ENCODE peak calls at places on chromosome 7, in five cellular contexts. P, I, T, Z and F are unnamed samples.

GRCh38 chr7:139252451-139252850 is 21.4 kb downstream of the UBN2 start:
- DNase-seq in I (no peak), Z (no peak), T (no peak), P (no peak), F (no peak)

GRCh38 chr7:105267244-105267643 is 121.5 kb downstream of the SRPK2 start:
- DNase-seq in I (no peak), T (no peak), Z (no peak), P (no peak), F (no peak)

GRCh38 chr7:2116903-2117680 is 115.7 kb downstream of the MAD1L1 start:
- DNase-seq in P (peak), Z (no peak), T (peak), I (no peak), F (no peak)

GRCh38 chr7:158000160-158000559 is 587.5 kb downstream of the PTPRN2 start:
- DNase-seq in T (no peak), Z (peak), I (no peak), P (no peak), F (no peak)

GRCh38 chr7:37977243-37977642 is 56.8 kb downstream of the EPDR1 start:
- DNase-seq in I (no peak), P (no peak), Z (no peak), T (no peak), F (no peak)

GRCh38 chr7:25098096-25099046 is 26.7 kb downstream of the CYCS start:
- DNase-seq in Z (peak), I (peak), P (no peak), T (peak), F (peak)

GRCh38 chr7:74726309-74727101 is 47.3 kb upstream of the NCF1 start:
- DNase-seq in T (no peak), Z (no peak), P (no peak), I (no peak), F (no peak)

GRCh38 chr7:90224204-90224603 is 12.7 kb downstream of the STEAP2 start:
- DNase-seq in I (no peak), T (no peak), P (no peak), Z (peak), F (no peak)

GRCh38 chr7:40815512-40815911 is 680.7 kb downstream of the SUGCT start:
- DNase-seq in Z (no peak), T (no peak), P (no peak), I (no peak), F (no peak)

GRCh38 chr7:5435291-5436002 is 11.8 kb upstream of the TNRC18 start:
- DNase-seq in P (no peak), Z (no peak), I (no peak), T (no peak), F (no peak)

GRCh38 chr7:88301924-88302323 is 4.8 kb downstream of the STEAP4 start:
- DNase-seq in T (no peak), Z (no peak), P (no peak), I (no peak), F (no peak)

GRCh38 chr7:2810682-2811471 is 33.2 kb downstream of the GNA12 start:
- DNase-seq in I (no peak), Z (peak), P (no peak), T (peak), F (no peak)

GRCh38 chr7:109308816-109309215 is 739.1 kb downstream of the DNAJB9 start:
- DNase-seq in I (no peak), P (no peak), T (no peak), Z (no peak), F (no peak)

GRCh38 chr7:139772115-139772514 is 5.7 kb downstream of the HIPK2 start:
- DNase-seq in I (no peak), Z (no peak), P (no peak), T (no peak), F (no peak)

GRCh38 chr7:100745184-100745583 is 11.8 kb downstream of the ZAN start:
- DNase-seq in T (peak), I (no peak), Z (peak), P (peak), F (peak)

GRCh38 chr7:83486957-83487356 is 162.0 kb downstream of the SEMA3E start:
- DNase-seq in P (no peak), I (no peak), T (no peak), Z (no peak), F (no peak)

GRCh38 chr7:37359662-37360444 is 88.8 kb downstream of the ELMO1 start:
- DNase-seq in T (no peak), Z (no peak), P (no peak), I (no peak), F (no peak)

GRCh38 chr7:12712236-12712635 is 24.8 kb downstream of the ARL4A start:
- DNase-seq in Z (no peak), I (no peak), P (no peak), T (no peak), F (no peak)

GRCh38 chr7:106887376-106887775 is 22.3 kb downstream of the PIK3CG start:
- DNase-seq in Z (no peak), T (no peak), I (no peak), P (no peak), F (no peak)

GRCh38 chr7:128318696-128319095 is 25.0 kb downstream of the RBM28 start:
- DNase-seq in P (no peak), I (no peak), Z (no peak), T (no peak), F (no peak)

GRCh38 chr7:4103352-4104091 is 578.6 kb upstream of the FOXK1 start:
- DNase-seq in P (no peak), T (no peak), I (no peak), Z (peak), F (no peak)

GRCh38 chr7:7424151-7424873 is 111.4 kb downstream of the COL28A1 start:
- DNase-seq in T (peak), I (peak), Z (peak), P (peak), F (peak)

GRCh38 chr7:7577888-7578287 is 11.2 kb downstream of the MIOS start:
- DNase-seq in I (no peak), T (no peak), Z (no peak), P (no peak), F (no peak)

GRCh38 chr7:151132461-151133205 is 34.9 kb downstream of the GBX1 start:
- DNase-seq in I (no peak), Z (no peak), P (peak), T (peak), F (peak)

GRCh38 chr7:43906327-43907010 is at the start of gene URGCP:
- DNase-seq in Z (peak), I (no peak), P (peak), T (peak), F (peak)

GRCh38 chr7:118525020-118525419 is 300.5 kb downstream of the ANKRD7 start:
- DNase-seq in P (no peak), Z (no peak), I (no peak), T (no peak), F (no peak)

GRCh38 chr7:6623589-6624245 is 8.3 kb downstream of the ZNF853 start:
- DNase-seq in Z (no peak), I (no peak), P (no peak), T (no peak), F (no peak)

GRCh38 chr7:100577507-100577906 is 3.8 kb upstream of the SAP25 start:
- DNase-seq in Z (no peak), P (no peak), I (no peak), T (no peak), F (no peak)

GRCh38 chr7:30206942-30207341 is 72.2 kb downstream of the MTURN start:
- DNase-seq in T (no peak), P (no peak), Z (no peak), I (no peak), F (no peak)

GRCh38 chr7:83814480-83814879 is 165.5 kb upstream of the SEMA3E start:
- DNase-seq in P (no peak), I (no peak), T (no peak), Z (no peak), F (no peak)

GRCh38 chr7:18666107-18666728 is 170.7 kb downstream of the HDAC9 start:
- DNase-seq in P (peak), I (peak), Z (peak), T (peak), F (peak)

GRCh38 chr7:24290004-24290641 is 6.1 kb downstream of the NPY start:
- DNase-seq in P (no peak), Z (peak), I (no peak), T (no peak), F (no peak)

GRCh38 chr7:105304040-105304895 is 84.5 kb downstream of the SRPK2 start:
- DNase-seq in I (no peak), T (no peak), Z (no peak), P (no peak), F (no peak)

GRCh38 chr7:18257711-18258110 is 230.1 kb upstream of the PRPS1L1 start:
- DNase-seq in P (no peak), T (no peak), I (no peak), Z (no peak), F (no peak)

GRCh38 chr7:128836729-128837348 is 6.6 kb downstream of the FLNC start:
- DNase-seq in Z (no peak), P (peak), I (no peak), T (peak), F (peak)

GRCh38 chr7:22154130-22154529 is 202.8 kb downstream of the RAPGEF5 start:
- DNase-seq in I (no peak), P (no peak), Z (peak), T (no peak), F (no peak)

DNA sequence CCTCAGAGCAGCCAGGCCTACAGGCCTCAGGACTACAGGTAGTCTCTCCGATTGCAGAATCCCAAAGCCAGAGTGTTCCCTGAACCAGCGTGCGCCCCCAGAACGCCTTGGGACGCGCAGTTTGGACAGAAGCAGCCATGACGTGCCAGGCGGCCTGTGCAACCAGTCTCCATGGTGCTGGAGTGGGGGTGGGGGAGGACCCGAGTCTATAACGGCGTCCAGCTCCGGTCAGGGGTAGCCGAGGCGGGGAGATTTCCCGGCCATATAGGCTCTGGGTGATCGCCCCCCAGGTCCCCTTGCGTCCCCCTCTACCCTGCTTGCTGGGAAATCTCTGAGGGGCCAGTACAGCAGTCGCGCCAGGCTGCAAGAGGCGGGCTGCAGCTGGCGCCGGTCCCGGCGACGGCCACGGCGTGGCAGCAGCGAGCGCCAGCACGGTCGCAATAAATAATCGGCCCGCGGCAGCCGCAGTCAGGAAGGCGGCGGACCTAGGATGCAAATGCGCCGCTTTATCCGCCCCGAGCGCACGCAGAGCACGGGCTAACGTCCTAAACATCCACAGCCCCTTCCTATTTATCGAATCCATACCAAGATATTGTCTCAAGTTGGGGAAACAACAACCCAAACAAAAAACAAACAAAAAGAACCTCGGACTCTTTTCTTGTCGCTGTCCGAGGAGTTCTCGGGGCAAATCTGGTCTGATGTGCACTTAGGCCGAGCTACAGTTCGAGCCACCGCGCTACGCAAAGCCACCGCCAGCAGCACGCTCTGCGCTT is 1.6 kb downstream of the HOXA3 start:
- DNase-seq in Z (peak), P (peak), I (no peak), T (peak), F (peak)
- H3K27ac ChIP-seq in Z (no peak), P (no peak), I (no peak), T (no peak), F (peak)

GRCh38 chr7:80145780-80146422 is 11.3 kb downstream of the GNAI1 start:
- DNase-seq in Z (no peak), T (no peak), P (no peak), I (no peak), F (no peak)
- H3K27ac ChIP-seq in Z (no peak), T (no peak), P (no peak), I (no peak), F (peak)

GRCh38 chr7:47621347-47621746 is 39.4 kb upstream of the TNS3 start:
- DNase-seq in Z (no peak), T (no peak), P (no peak), I (no peak), F (no peak)

GRCh38 chr7:47624660-47625059 is 42.7 kb upstream of the TNS3 start:
- DNase-seq in I (no peak), P (no peak), T (no peak), Z (no peak), F (no peak)

GRCh38 chr7:47622586-47622945 is 40.7 kb upstream of the TNS3 start:
- DNase-seq in Z (no peak), P (no peak), T (no peak), I (no peak), F (no peak)

GRCh38 chr7:47621985-47622561 is 40.2 kb upstream of the TNS3 start:
- DNase-seq in I (no peak), Z (no peak), T (no peak), P (no peak), F (no peak)

DNA sequence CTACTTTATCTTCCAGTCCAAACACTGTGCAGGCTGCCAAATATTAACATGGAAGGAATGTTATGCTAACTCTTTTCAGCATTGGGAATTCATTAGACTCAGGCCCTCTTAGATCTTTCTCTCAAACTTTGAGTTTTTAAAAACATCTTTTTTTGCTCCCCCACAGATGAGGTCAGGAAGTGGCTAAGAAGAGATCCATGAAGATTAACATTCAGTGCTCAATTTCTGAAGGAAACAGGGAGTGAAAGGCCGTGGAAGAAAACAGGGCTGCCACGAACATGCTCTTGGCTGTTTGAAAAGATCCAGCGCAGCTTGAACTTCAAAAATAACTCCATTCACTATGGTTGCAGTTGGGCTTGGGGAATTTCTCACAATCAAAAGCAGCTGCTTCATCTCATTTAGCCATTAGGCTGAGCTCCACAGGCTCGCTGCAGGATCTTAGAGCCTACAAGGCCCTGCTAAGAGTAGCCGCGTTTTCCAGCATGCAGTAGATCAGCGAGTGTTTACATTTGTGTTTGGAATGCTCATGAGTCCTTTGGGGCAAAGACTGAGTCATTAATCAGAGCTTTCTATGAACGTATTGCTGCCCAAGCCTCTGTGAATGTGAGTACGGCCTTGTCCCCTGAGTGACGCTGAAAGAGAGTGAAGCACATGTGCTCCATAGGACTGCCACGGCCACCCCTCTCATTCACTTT is 41.2 kb upstream of the TNS3 start:
- DNase-seq in T (peak), P (no peak), I (no peak), Z (no peak), F (no peak)
- H3K27ac ChIP-seq in T (peak), P (peak), I (peak), Z (no peak), F (peak)

GRCh38 chr7:69596723-69597277 is 1.5 kb upstream of the AUTS2 start:
- DNase-seq in P (no peak), Z (no peak), I (no peak), T (no peak), F (no peak)
- H3K27ac ChIP-seq in P (peak), Z (no peak), I (peak), T (peak), F (peak)

GRCh38 chr7:69670701-69671100 is 72.4 kb downstream of the AUTS2 start:
- DNase-seq in P (no peak), T (no peak), I (no peak), Z (no peak), F (no peak)
- H3K27ac ChIP-seq in P (peak), T (no peak), I (no peak), Z (no peak), F (no peak)

DNA sequence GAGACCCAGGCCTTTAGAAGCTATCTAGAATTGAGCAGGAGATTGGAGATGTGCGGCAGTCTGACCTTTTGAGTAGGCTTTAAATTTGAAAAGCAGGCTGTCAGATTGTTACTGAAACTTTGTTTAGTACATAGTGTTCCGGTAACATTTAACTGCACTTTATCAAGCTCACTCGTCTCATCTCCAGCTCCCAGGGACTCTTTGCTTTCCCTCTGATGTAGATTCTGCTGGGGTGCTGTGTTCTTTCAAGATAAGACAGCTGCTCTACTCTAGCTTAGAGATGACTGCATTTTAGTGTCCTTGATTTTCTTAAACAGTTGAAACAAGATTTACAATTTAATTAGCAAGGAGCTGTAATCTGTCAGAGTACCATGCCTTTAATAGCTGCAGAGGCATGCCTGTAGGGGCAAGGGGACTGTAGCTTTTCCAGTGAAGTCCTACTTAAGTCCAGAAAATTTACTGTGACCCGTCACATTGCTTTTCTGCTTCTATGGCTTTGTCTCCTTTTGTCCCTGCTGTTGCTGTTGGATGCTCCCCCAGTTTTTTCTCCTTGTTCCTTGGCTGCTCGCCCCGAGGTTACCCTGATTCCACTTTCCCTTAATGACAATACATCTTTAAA is 56.4 kb upstream of the MTPN start:
- DNase-seq in T (peak), Z (no peak), I (no peak), P (peak), F (no peak)
- H3K27ac ChIP-seq in T (no peak), Z (no peak), I (no peak), P (peak), F (no peak)

GRCh38 chr7:81719865-81720264 is 50.0 kb downstream of the HGF start:
- DNase-seq in P (no peak), Z (no peak), T (no peak), I (no peak), F (no peak)

GRCh38 chr7:81709836-81710235 is 60.0 kb downstream of the HGF start:
- DNase-seq in T (no peak), P (no peak), Z (no peak), I (no peak), F (no peak)

GRCh38 chr7:81715984-81716588 is 53.8 kb downstream of the HGF start:
- DNase-seq in I (no peak), P (no peak), Z (peak), T (no peak), F (no peak)

GRCh38 chr7:81710751-81711150 is 59.1 kb downstream of the HGF start:
- DNase-seq in Z (no peak), T (no peak), P (no peak), I (no peak), F (no peak)

DNA sequence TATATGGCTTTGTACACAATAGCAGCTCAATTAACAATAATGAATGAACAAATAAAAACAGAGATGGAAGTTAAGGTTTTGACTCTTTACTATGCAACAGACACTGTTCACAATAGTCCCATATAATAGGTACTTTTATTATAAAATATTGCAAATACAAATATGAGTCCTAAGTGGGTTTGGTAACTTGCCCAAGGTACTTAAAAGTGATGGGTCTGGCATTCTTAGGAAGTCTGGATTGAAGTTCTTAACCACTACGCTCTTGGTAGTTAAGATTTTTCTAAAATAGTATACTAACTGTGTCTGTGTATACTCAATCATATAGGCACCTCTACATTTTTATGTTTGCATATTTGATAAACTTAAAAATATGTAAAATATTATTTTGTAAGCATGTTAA is 55.5 kb downstream of the HGF start:
- DNase-seq in I (no peak), T (no peak), Z (no peak), P (no peak), F (no peak)
- H3K27ac ChIP-seq in I (no peak), T (no peak), Z (no peak), P (no peak), F (no peak)